ENCODE peak calls at places on chromosomes 7 and 10, in nine cellular contexts. One of them, this sample, is unnamed.

GRCh38 chr7:156545989-156546388 is 94.6 kb upstream of the RNF32 start:
- DNase-seq in spleen: no peak
- DNase-seq in vagina: no peak
- DNase-seq in GM23338: no peak
- DNase-seq in suprapubic skin: no peak
- DNase-seq in stomach: no peak
- DNase-seq in HCT116: no peak
- DNase-seq in Panc1: no peak
- DNase-seq in prostate gland: no peak
- DNase-seq in this sample: no peak

GRCh38 chr10:119768455-119769094 is 42.7 kb downstream of the INPP5F start:
- DNase-seq in stomach: no peak
- DNase-seq in prostate gland: no peak
- DNase-seq in HCT116: no peak
- DNase-seq in vagina: no peak
- DNase-seq in spleen: no peak
- DNase-seq in Panc1: no peak
- DNase-seq in GM23338: no peak
- DNase-seq in suprapubic skin: no peak
- DNase-seq in this sample: no peak

GRCh38 chr10:55212051-55212450 is 411.0 kb upstream of the PCDH15 start:
- DNase-seq in HCT116: no peak
- DNase-seq in vagina: no peak
- DNase-seq in spleen: no peak
- DNase-seq in stomach: no peak
- DNase-seq in GM23338: no peak
- DNase-seq in suprapubic skin: no peak
- DNase-seq in prostate gland: no peak
- DNase-seq in Panc1: no peak
- DNase-seq in this sample: no peak

GRCh38 chr10:29243750-29244149 is 45.1 kb upstream of the LYZL1 start:
- DNase-seq in HCT116: peak; percentile 12
- DNase-seq in Panc1: no peak
- DNase-seq in GM23338: peak; percentile 68
- DNase-seq in prostate gland: no peak
- DNase-seq in spleen: no peak
- DNase-seq in stomach: no peak
- DNase-seq in suprapubic skin: no peak
- DNase-seq in vagina: no peak
- DNase-seq in this sample: no peak

GRCh38 chr7:17069146-17069545 is 187.4 kb upstream of the AGR3 start:
- DNase-seq in Panc1: no peak
- DNase-seq in suprapubic skin: no peak
- DNase-seq in spleen: no peak
- DNase-seq in stomach: no peak
- DNase-seq in HCT116: no peak
- DNase-seq in GM23338: no peak
- DNase-seq in prostate gland: no peak
- DNase-seq in vagina: no peak
- DNase-seq in this sample: no peak

GRCh38 chr10:33334170-33334838 is at the start of gene NRP1:
- DNase-seq in HCT116: no peak
- DNase-seq in suprapubic skin: no peak
- DNase-seq in prostate gland: peak; percentile 13
- DNase-seq in vagina: no peak
- DNase-seq in stomach: no peak
- DNase-seq in spleen: peak; percentile 78
- DNase-seq in Panc1: no peak
- DNase-seq in GM23338: peak; percentile 58
- DNase-seq in this sample: peak; percentile 67

GRCh38 chr7:23332881-23333612 is 33.9 kb downstream of the MALSU1 start:
- DNase-seq in prostate gland: no peak
- DNase-seq in vagina: no peak
- DNase-seq in HCT116: no peak
- DNase-seq in Panc1: no peak
- DNase-seq in GM23338: no peak
- DNase-seq in stomach: no peak
- DNase-seq in spleen: no peak
- DNase-seq in suprapubic skin: no peak
- DNase-seq in this sample: no peak

GRCh38 chr10:88168171-88169036 is 305.0 kb downstream of the PTEN start:
- DNase-seq in spleen: no peak
- DNase-seq in HCT116: no peak
- DNase-seq in prostate gland: no peak
- DNase-seq in Panc1: no peak
- DNase-seq in vagina: no peak
- DNase-seq in suprapubic skin: no peak
- DNase-seq in GM23338: no peak
- DNase-seq in stomach: no peak
- DNase-seq in this sample: no peak

GRCh38 chr7:26910221-26910620 is 45.8 kb upstream of the SKAP2 start:
- DNase-seq in spleen: peak; percentile 82
- DNase-seq in HCT116: peak; percentile 36
- DNase-seq in vagina: no peak
- DNase-seq in GM23338: peak; percentile 6
- DNase-seq in prostate gland: no peak
- DNase-seq in suprapubic skin: no peak
- DNase-seq in stomach: no peak
- DNase-seq in Panc1: peak; percentile 38
- DNase-seq in this sample: no peak

GRCh38 chr7:18828333-18829100 is 288.9 kb downstream of the TWIST1 start:
- DNase-seq in prostate gland: no peak
- DNase-seq in spleen: no peak
- DNase-seq in stomach: no peak
- DNase-seq in suprapubic skin: no peak
- DNase-seq in vagina: no peak
- DNase-seq in GM23338: no peak
- DNase-seq in Panc1: no peak
- DNase-seq in HCT116: no peak
- DNase-seq in this sample: no peak

GRCh38 chr7:96995406-96996110 is 9.8 kb upstream of the DLX6 start:
- DNase-seq in suprapubic skin: no peak
- DNase-seq in HCT116: no peak
- DNase-seq in GM23338: no peak
- DNase-seq in vagina: no peak
- DNase-seq in Panc1: no peak
- DNase-seq in stomach: no peak
- DNase-seq in spleen: no peak
- DNase-seq in prostate gland: no peak
- DNase-seq in this sample: no peak

GRCh38 chr10:76910184-76910962 is 727.2 kb downstream of the KCNMA1 start:
- DNase-seq in stomach: no peak
- DNase-seq in suprapubic skin: no peak
- DNase-seq in GM23338: no peak
- DNase-seq in HCT116: no peak
- DNase-seq in spleen: no peak
- DNase-seq in prostate gland: no peak
- DNase-seq in Panc1: no peak
- DNase-seq in vagina: no peak
- DNase-seq in this sample: no peak

GRCh38 chr10:67306588-67307205 is 380.9 kb downstream of the LRRTM3 start:
- DNase-seq in GM23338: peak; percentile 82
- DNase-seq in stomach: no peak
- DNase-seq in Panc1: peak; percentile 12
- DNase-seq in prostate gland: no peak
- DNase-seq in HCT116: peak; percentile 24
- DNase-seq in vagina: no peak
- DNase-seq in suprapubic skin: no peak
- DNase-seq in spleen: no peak
- DNase-seq in this sample: no peak

GRCh38 chr7:2112261-2113203 is 120.2 kb downstream of the MAD1L1 start:
- DNase-seq in prostate gland: no peak
- DNase-seq in HCT116: no peak
- DNase-seq in GM23338: no peak
- DNase-seq in spleen: no peak
- DNase-seq in stomach: no peak
- DNase-seq in Panc1: no peak
- DNase-seq in vagina: no peak
- DNase-seq in suprapubic skin: no peak
- DNase-seq in this sample: no peak

DNA sequence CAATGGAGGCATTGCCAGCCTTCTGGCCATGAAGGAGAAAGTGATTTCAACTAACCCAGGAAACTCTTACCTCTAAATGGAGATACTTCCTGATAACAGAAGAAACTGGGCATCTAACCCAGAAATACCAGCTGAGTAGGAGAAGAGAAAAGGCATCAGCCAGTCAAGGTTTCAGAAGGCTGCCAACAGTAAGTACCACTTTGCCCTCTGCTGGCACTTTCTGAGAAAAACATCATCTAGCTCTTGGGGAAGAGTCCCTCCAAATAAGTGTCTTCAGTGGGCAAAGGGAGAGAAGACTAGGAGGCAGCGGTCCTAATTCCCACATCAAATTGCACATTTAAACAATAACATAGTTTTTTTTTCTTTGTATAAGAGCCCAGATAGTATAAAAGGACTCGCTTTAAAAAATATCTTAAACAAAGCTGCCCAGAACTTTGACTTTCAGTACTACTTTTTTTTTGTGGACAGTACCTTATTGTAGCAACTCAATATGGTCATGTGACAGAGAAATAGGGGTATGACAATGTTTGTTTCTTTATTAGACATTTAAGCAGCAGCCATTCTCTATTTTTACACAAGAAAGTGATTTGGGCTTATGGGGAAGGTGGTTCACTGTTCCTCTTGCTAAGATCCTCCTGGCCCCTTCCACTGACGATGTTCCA is 157.3 kb downstream of the CTTNBP2 start:
- DNase-seq in Panc1: peak; percentile 42
- DNase-seq in vagina: no peak
- DNase-seq in HCT116: peak; percentile 26
- DNase-seq in stomach: no peak
- DNase-seq in GM23338: peak; percentile 84
- DNase-seq in spleen: no peak
- DNase-seq in suprapubic skin: no peak
- DNase-seq in prostate gland: peak; percentile 63
- DNase-seq in this sample: no peak
- H3K27ac ChIP-seq in Panc1: no peak overlapping the region
- H3K27ac ChIP-seq in vagina: no peak overlapping the region
- H3K27ac ChIP-seq in HCT116: no peak overlapping the region
- H3K27ac ChIP-seq in stomach: no peak overlapping the region
- H3K27ac ChIP-seq in GM23338: no peak overlapping the region
- H3K27ac ChIP-seq in spleen: no peak overlapping the region
- H3K27ac ChIP-seq in suprapubic skin: no peak overlapping the region
- H3K27ac ChIP-seq in prostate gland: no peak overlapping the region
- H3K27ac ChIP-seq in this sample: no peak overlapping the region

GRCh38 chr7:111710839-111711380 is 148.6 kb upstream of the IMMP2L start:
- DNase-seq in HCT116: no peak
- DNase-seq in Panc1: no peak
- DNase-seq in vagina: no peak
- DNase-seq in prostate gland: no peak
- DNase-seq in GM23338: no peak
- DNase-seq in stomach: no peak
- DNase-seq in suprapubic skin: no peak
- DNase-seq in spleen: no peak
- DNase-seq in this sample: no peak
- TF ChIP-seq POLR2AphosphoS5 in HCT116: no peak
- TF ChIP-seq POLR2AphosphoS5 in Panc1: no peak
- TF ChIP-seq POLR2AphosphoS5 in vagina: no peak
- TF ChIP-seq POLR2AphosphoS5 in prostate gland: no peak
- TF ChIP-seq POLR2AphosphoS5 in GM23338: no peak
- TF ChIP-seq POLR2AphosphoS5 in stomach: no peak
- TF ChIP-seq POLR2AphosphoS5 in suprapubic skin: no peak
- TF ChIP-seq POLR2AphosphoS5 in spleen: no peak
- TF ChIP-seq POLR2AphosphoS5 in this sample: no peak

GRCh38 chr7:150727381-150727780 is 9.8 kb upstream of the GIMAP5 start:
- DNase-seq in HCT116: no peak
- DNase-seq in suprapubic skin: no peak
- DNase-seq in stomach: no peak
- DNase-seq in Panc1: no peak
- DNase-seq in spleen: no peak
- DNase-seq in vagina: no peak
- DNase-seq in GM23338: no peak
- DNase-seq in prostate gland: no peak
- DNase-seq in this sample: no peak
- H3K27me3 ChIP-seq in HCT116: peaks cover 10% of the 10 kb centered on the region
- H3K27me3 ChIP-seq in suprapubic skin: no peaks in the 10 kb centered on the region
- H3K27me3 ChIP-seq in stomach: no peaks in the 10 kb centered on the region
- H3K27me3 ChIP-seq in Panc1: no peaks in the 10 kb centered on the region
- H3K27me3 ChIP-seq in spleen: no peaks in the 10 kb centered on the region
- H3K27me3 ChIP-seq in vagina: no peaks in the 10 kb centered on the region
- H3K27me3 ChIP-seq in GM23338: peaks cover 100% of the 10 kb centered on the region
- H3K27me3 ChIP-seq in prostate gland: no peaks in the 10 kb centered on the region
- H3K27me3 ChIP-seq in this sample: no peaks in the 10 kb centered on the region

DNA sequence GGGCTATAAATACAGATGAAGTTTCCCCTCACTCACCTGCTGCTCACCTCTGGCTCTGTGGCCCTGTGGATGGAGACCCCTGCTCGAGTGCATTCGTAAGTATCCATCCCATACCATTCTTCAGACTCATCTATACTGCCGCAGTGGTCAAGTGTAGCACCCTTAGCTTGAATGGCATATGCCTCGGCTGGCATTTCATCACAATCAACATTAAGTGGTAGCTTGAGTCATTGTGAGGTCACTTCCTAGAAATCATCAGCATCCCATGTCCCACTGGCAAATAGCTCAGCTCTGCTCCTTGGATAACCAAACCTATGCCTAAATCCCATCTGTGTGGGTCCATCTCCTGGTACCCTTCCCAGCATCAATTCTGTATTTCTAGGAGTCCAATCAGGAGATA is 38.2 kb downstream of the MDH2 start:
- DNase-seq in suprapubic skin: peak; percentile 31
- DNase-seq in GM23338: no peak
- DNase-seq in spleen: no peak
- DNase-seq in HCT116: no peak
- DNase-seq in Panc1: no peak
- DNase-seq in prostate gland: no peak
- DNase-seq in stomach: no peak
- DNase-seq in vagina: no peak
- DNase-seq in this sample: no peak
- H3K27ac ChIP-seq in suprapubic skin: no peak overlapping the region
- H3K27ac ChIP-seq in GM23338: no peak overlapping the region
- H3K27ac ChIP-seq in spleen: no peak overlapping the region
- H3K27ac ChIP-seq in HCT116: no peak overlapping the region
- H3K27ac ChIP-seq in Panc1: no peak overlapping the region
- H3K27ac ChIP-seq in prostate gland: no peak overlapping the region
- H3K27ac ChIP-seq in stomach: no peak overlapping the region
- H3K27ac ChIP-seq in vagina: no peak overlapping the region
- H3K27ac ChIP-seq in this sample: no peak overlapping the region

DNA sequence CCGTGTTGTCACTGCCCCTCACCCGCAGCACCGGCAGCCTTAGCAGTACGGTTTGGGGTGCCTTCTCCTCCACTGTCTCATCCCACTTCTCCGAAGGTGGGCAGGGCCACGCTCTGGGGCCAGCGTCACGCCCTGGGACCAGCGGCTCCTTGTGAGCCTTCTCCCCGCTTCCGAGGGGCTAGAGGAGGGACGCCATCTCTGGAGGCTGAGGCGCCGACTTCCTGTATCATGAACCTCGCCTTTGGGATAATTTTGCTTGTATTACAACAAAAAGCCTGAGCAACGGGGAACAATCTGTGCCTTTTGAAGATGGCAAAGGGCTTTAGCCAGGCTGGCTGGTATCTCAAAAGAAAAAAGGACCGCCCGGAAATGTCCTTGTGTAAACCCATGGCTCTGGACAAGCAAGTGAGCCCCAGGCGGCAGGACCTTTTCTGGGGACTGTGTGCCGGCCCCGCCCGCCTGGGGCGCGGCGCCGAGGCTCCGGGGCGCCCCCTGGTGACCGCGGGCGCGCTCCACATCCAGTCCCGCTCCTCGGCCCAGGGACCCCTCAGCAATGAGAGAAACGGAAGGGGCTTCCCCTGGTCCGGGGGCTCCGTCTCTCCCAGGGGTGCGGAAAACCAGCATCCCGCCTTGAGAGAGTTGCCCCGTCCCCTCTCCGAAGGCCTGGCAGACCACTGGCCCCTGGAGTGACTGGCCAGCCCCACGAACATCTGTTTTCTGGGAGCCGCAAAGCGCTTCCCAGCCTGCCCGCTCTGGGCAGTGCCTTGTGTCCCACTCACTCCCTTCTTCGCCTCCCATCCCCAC is 3.8 kb downstream of the DEPP1 start:
- DNase-seq in stomach: peak; percentile 82
- DNase-seq in suprapubic skin: peak; percentile 78
- DNase-seq in spleen: peak; percentile 94
- DNase-seq in HCT116: peak; percentile 13
- DNase-seq in vagina: no peak
- DNase-seq in Panc1: no peak
- DNase-seq in prostate gland: peak; percentile 59
- DNase-seq in GM23338: peak; percentile 75
- DNase-seq in this sample: peak; percentile 89
- TF ChIP-seq POLR2AphosphoS5 in stomach: no peak
- TF ChIP-seq POLR2AphosphoS5 in suprapubic skin: no peak
- TF ChIP-seq POLR2AphosphoS5 in spleen: peak; percentile 68
- TF ChIP-seq POLR2AphosphoS5 in HCT116: peak; percentile 46
- TF ChIP-seq POLR2AphosphoS5 in vagina: peak; percentile 46
- TF ChIP-seq POLR2AphosphoS5 in Panc1: peak; percentile 77
- TF ChIP-seq POLR2AphosphoS5 in prostate gland: peak; percentile 29
- TF ChIP-seq POLR2AphosphoS5 in GM23338: no peak
- TF ChIP-seq POLR2AphosphoS5 in this sample: peak; percentile 69